ENCODE peak calls at places on chromosomes 16 and 17, in ten cellular contexts. One of them, this sample, is unnamed.

GRCh38 chr16:72990003-72990521 is 57.9 kb downstream of the ZFHX3 start:
- DNase-seq in prostate gland: peak; percentile 97
- DNase-seq in kidney epithelial cell: no peak
- DNase-seq in CD8-positive, alpha-beta T cell: no peak
- DNase-seq in psoas muscle: peak; percentile 95
- DNase-seq in bronchial epithelial cell: no peak
- DNase-seq in spleen: no peak
- DNase-seq in breast epithelium: peak; percentile 80
- DNase-seq in cardiac muscle cell: peak; percentile 74
- DNase-seq in stomach: peak; percentile 61
- DNase-seq in this sample: peak; percentile 61

GRCh38 chr17:17523001-17523713 is 27.0 kb upstream of the RASD1 start:
- DNase-seq in prostate gland: no peak
- DNase-seq in kidney epithelial cell: no peak
- DNase-seq in CD8-positive, alpha-beta T cell: no peak
- DNase-seq in psoas muscle: peak; percentile 17
- DNase-seq in bronchial epithelial cell: no peak
- DNase-seq in spleen: no peak
- DNase-seq in breast epithelium: no peak
- DNase-seq in cardiac muscle cell: no peak
- DNase-seq in stomach: peak; percentile 89
- DNase-seq in this sample: no peak

GRCh38 chr16:1998360-1998835 is 8.6 kb downstream of the SYNGR3 start:
- DNase-seq in prostate gland: no peak
- DNase-seq in kidney epithelial cell: no peak
- DNase-seq in CD8-positive, alpha-beta T cell: no peak
- DNase-seq in psoas muscle: no peak
- DNase-seq in bronchial epithelial cell: no peak
- DNase-seq in spleen: no peak
- DNase-seq in breast epithelium: no peak
- DNase-seq in cardiac muscle cell: no peak
- DNase-seq in stomach: no peak
- DNase-seq in this sample: no peak

GRCh38 chr17:8740486-8740885 is 4.2 kb downstream of the CCDC42 start:
- DNase-seq in prostate gland: no peak
- DNase-seq in kidney epithelial cell: no peak
- DNase-seq in CD8-positive, alpha-beta T cell: peak; percentile 68
- DNase-seq in psoas muscle: no peak
- DNase-seq in bronchial epithelial cell: no peak
- DNase-seq in spleen: peak; percentile 86
- DNase-seq in breast epithelium: no peak
- DNase-seq in cardiac muscle cell: no peak
- DNase-seq in stomach: no peak
- DNase-seq in this sample: no peak

GRCh38 chr16:85330694-85331188 is 218.5 kb upstream of the CIBAR2 start:
- DNase-seq in prostate gland: peak; percentile 23
- DNase-seq in kidney epithelial cell: peak; percentile 61
- DNase-seq in CD8-positive, alpha-beta T cell: peak; percentile 23
- DNase-seq in psoas muscle: peak; percentile 45
- DNase-seq in bronchial epithelial cell: peak; percentile 65
- DNase-seq in spleen: no peak
- DNase-seq in breast epithelium: no peak
- DNase-seq in cardiac muscle cell: peak; percentile 91
- DNase-seq in stomach: no peak
- DNase-seq in this sample: peak; percentile 44

GRCh38 chr16:11755022-11755760 is 12.5 kb upstream of the TXNDC11 start:
- DNase-seq in prostate gland: no peak
- DNase-seq in kidney epithelial cell: no peak
- DNase-seq in CD8-positive, alpha-beta T cell: no peak
- DNase-seq in psoas muscle: no peak
- DNase-seq in bronchial epithelial cell: no peak
- DNase-seq in spleen: no peak
- DNase-seq in breast epithelium: no peak
- DNase-seq in cardiac muscle cell: no peak
- DNase-seq in stomach: no peak
- DNase-seq in this sample: no peak

GRCh38 chr17:66727634-66728570 is 107.0 kb upstream of the CACNG5 start:
- DNase-seq in prostate gland: peak; percentile 58
- DNase-seq in kidney epithelial cell: no peak
- DNase-seq in CD8-positive, alpha-beta T cell: no peak
- DNase-seq in psoas muscle: peak; percentile 72
- DNase-seq in bronchial epithelial cell: peak; percentile 54
- DNase-seq in spleen: peak; percentile 81
- DNase-seq in breast epithelium: peak; percentile 41
- DNase-seq in cardiac muscle cell: peak; percentile 69
- DNase-seq in stomach: peak; percentile 52
- DNase-seq in this sample: no peak

GRCh38 chr17:80095844-80096475 is 5.4 kb upstream of the GAA start:
- DNase-seq in prostate gland: no peak
- DNase-seq in kidney epithelial cell: no peak
- DNase-seq in CD8-positive, alpha-beta T cell: no peak
- DNase-seq in psoas muscle: peak; percentile 29
- DNase-seq in bronchial epithelial cell: no peak
- DNase-seq in spleen: peak; percentile 74
- DNase-seq in breast epithelium: no peak
- DNase-seq in cardiac muscle cell: no peak
- DNase-seq in stomach: no peak
- DNase-seq in this sample: no peak

GRCh38 chr17:74197801-74198200 is 5.7 kb upstream of the RPL38 start:
- DNase-seq in prostate gland: no peak
- DNase-seq in kidney epithelial cell: no peak
- DNase-seq in CD8-positive, alpha-beta T cell: no peak
- DNase-seq in psoas muscle: no peak
- DNase-seq in bronchial epithelial cell: no peak
- DNase-seq in spleen: no peak
- DNase-seq in breast epithelium: no peak
- DNase-seq in cardiac muscle cell: no peak
- DNase-seq in stomach: no peak
- DNase-seq in this sample: no peak

GRCh38 chr17:74198694-74199093 is 4.8 kb upstream of the RPL38 start:
- DNase-seq in prostate gland: no peak
- DNase-seq in kidney epithelial cell: no peak
- DNase-seq in CD8-positive, alpha-beta T cell: no peak
- DNase-seq in psoas muscle: no peak
- DNase-seq in bronchial epithelial cell: no peak
- DNase-seq in spleen: no peak
- DNase-seq in breast epithelium: no peak
- DNase-seq in cardiac muscle cell: no peak
- DNase-seq in stomach: no peak
- DNase-seq in this sample: no peak

GRCh38 chr17:74201250-74201649 is 2.2 kb upstream of the RPL38 start:
- DNase-seq in prostate gland: no peak
- DNase-seq in kidney epithelial cell: no peak
- DNase-seq in CD8-positive, alpha-beta T cell: no peak
- DNase-seq in psoas muscle: no peak
- DNase-seq in bronchial epithelial cell: peak; percentile 33
- DNase-seq in spleen: no peak
- DNase-seq in breast epithelium: no peak
- DNase-seq in cardiac muscle cell: peak; percentile 70
- DNase-seq in stomach: no peak
- DNase-seq in this sample: no peak

GRCh38 chr17:74200112-74200511 is 3.4 kb upstream of the RPL38 start:
- DNase-seq in prostate gland: no peak
- DNase-seq in kidney epithelial cell: no peak
- DNase-seq in CD8-positive, alpha-beta T cell: no peak
- DNase-seq in psoas muscle: no peak
- DNase-seq in bronchial epithelial cell: no peak
- DNase-seq in spleen: no peak
- DNase-seq in breast epithelium: no peak
- DNase-seq in cardiac muscle cell: no peak
- DNase-seq in stomach: no peak
- DNase-seq in this sample: no peak

DNA sequence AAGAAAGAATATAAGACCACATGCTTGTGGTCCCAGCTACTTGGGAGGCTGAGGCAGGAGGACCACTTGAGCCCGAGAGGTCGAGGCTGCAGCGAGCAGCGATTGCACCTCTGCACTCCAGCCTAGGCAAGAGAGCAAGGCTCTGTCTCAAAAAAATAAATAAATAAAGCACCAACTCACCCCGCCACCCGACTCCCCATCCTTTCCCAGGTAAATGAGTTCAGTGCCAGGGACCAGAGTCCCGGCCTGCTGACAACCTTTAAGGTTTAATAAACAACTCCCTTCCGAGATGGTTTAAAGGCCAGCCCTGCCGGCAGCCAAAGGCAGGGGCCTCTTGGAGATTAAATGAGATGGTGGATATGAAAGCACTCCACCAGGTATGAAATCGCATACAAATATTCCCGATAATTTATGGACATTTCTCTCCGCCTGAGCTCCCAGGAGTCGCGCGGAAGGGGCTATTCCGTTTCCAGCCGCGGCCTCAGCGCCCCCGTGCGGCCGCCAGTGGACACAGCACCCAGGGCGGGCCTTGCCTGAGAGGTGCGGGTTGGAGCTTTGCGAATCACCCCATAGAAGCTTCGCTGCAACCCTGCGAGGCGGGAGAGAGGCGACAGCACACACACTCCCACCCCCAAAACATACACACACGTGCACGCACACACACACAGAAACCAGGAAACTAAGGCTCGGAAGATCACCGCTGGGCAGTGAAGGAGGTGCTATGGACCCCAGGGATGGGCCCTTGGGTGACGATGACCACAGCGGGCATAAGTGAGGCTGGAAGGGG is 4.0 kb upstream of the RPL38 start:
- DNase-seq in prostate gland: no peak
- DNase-seq in kidney epithelial cell: no peak
- DNase-seq in CD8-positive, alpha-beta T cell: peak; percentile 65
- DNase-seq in psoas muscle: peak; percentile 76
- DNase-seq in bronchial epithelial cell: peak; percentile 30
- DNase-seq in spleen: peak; percentile 92
- DNase-seq in breast epithelium: no peak
- DNase-seq in cardiac muscle cell: peak; percentile 68
- DNase-seq in stomach: peak; percentile 77
- DNase-seq in this sample: no peak
- H3K27me3 ChIP-seq in prostate gland: no peaks in the 10 kb centered on the region
- H3K27me3 ChIP-seq in kidney epithelial cell: peaks cover 51% of the 10 kb centered on the region
- H3K27me3 ChIP-seq in CD8-positive, alpha-beta T cell: no peaks in the 10 kb centered on the region
- H3K27me3 ChIP-seq in psoas muscle: peaks cover 10% of the 10 kb centered on the region
- H3K27me3 ChIP-seq in bronchial epithelial cell: peaks cover 8% of the 10 kb centered on the region
- H3K27me3 ChIP-seq in spleen: peaks cover 35% of the 10 kb centered on the region
- H3K27me3 ChIP-seq in breast epithelium: peaks cover 42% of the 10 kb centered on the region
- H3K27me3 ChIP-seq in cardiac muscle cell: no peaks in the 10 kb centered on the region
- H3K27me3 ChIP-seq in stomach: peaks cover 75% of the 10 kb centered on the region
- H3K27me3 ChIP-seq in this sample: peaks cover 22% of the 10 kb centered on the region

GRCh38 chr17:41793749-41794602 is 7.5 kb upstream of the JUP start:
- DNase-seq in prostate gland: no peak
- DNase-seq in kidney epithelial cell: no peak
- DNase-seq in CD8-positive, alpha-beta T cell: no peak
- DNase-seq in psoas muscle: no peak
- DNase-seq in bronchial epithelial cell: no peak
- DNase-seq in spleen: no peak
- DNase-seq in breast epithelium: no peak
- DNase-seq in cardiac muscle cell: peak; percentile 67
- DNase-seq in stomach: no peak
- DNase-seq in this sample: no peak

GRCh38 chr17:41797377-41797776 is 10.9 kb upstream of the JUP start:
- DNase-seq in prostate gland: no peak
- DNase-seq in kidney epithelial cell: no peak
- DNase-seq in CD8-positive, alpha-beta T cell: no peak
- DNase-seq in psoas muscle: no peak
- DNase-seq in bronchial epithelial cell: no peak
- DNase-seq in spleen: no peak
- DNase-seq in breast epithelium: no peak
- DNase-seq in cardiac muscle cell: no peak
- DNase-seq in stomach: no peak
- DNase-seq in this sample: no peak

GRCh38 chr17:41794603-41794975 is 8.1 kb upstream of the JUP start:
- DNase-seq in prostate gland: no peak
- DNase-seq in kidney epithelial cell: no peak
- DNase-seq in CD8-positive, alpha-beta T cell: no peak
- DNase-seq in psoas muscle: no peak
- DNase-seq in bronchial epithelial cell: no peak
- DNase-seq in spleen: no peak
- DNase-seq in breast epithelium: no peak
- DNase-seq in cardiac muscle cell: no peak
- DNase-seq in stomach: no peak
- DNase-seq in this sample: no peak

GRCh38 chr17:41796066-41796895 is 9.8 kb upstream of the JUP start:
- DNase-seq in prostate gland: no peak
- DNase-seq in kidney epithelial cell: no peak
- DNase-seq in CD8-positive, alpha-beta T cell: no peak
- DNase-seq in psoas muscle: no peak
- DNase-seq in bronchial epithelial cell: no peak
- DNase-seq in spleen: no peak
- DNase-seq in breast epithelium: no peak
- DNase-seq in cardiac muscle cell: no peak
- DNase-seq in stomach: no peak
- DNase-seq in this sample: no peak

GRCh38 chr17:41792835-41793748 is 6.6 kb upstream of the JUP start:
- DNase-seq in prostate gland: peak; percentile 61
- DNase-seq in kidney epithelial cell: no peak
- DNase-seq in CD8-positive, alpha-beta T cell: no peak
- DNase-seq in psoas muscle: no peak
- DNase-seq in bronchial epithelial cell: peak; percentile 90
- DNase-seq in spleen: no peak
- DNase-seq in breast epithelium: peak; percentile 87
- DNase-seq in cardiac muscle cell: peak; percentile 92
- DNase-seq in stomach: peak; percentile 83
- DNase-seq in this sample: no peak
- H3K4me3 ChIP-seq in prostate gland: no peak overlapping the region
- H3K4me3 ChIP-seq in kidney epithelial cell: no peak overlapping the region
- H3K4me3 ChIP-seq in CD8-positive, alpha-beta T cell: no peak overlapping the region
- H3K4me3 ChIP-seq in psoas muscle: no peak overlapping the region
- H3K4me3 ChIP-seq in bronchial epithelial cell: peak overlapping the region; percentile 24
- H3K4me3 ChIP-seq in spleen: no peak overlapping the region
- H3K4me3 ChIP-seq in breast epithelium: no peak overlapping the region
- H3K4me3 ChIP-seq in cardiac muscle cell: peak overlapping the region; percentile 20
- H3K4me3 ChIP-seq in stomach: no peak overlapping the region
- H3K4me3 ChIP-seq in this sample: no peak overlapping the region

GRCh38 chr16:89117239-89117974 is 23.8 kb downstream of the ACSF3 start:
- DNase-seq in prostate gland: no peak
- DNase-seq in kidney epithelial cell: no peak
- DNase-seq in CD8-positive, alpha-beta T cell: no peak
- DNase-seq in psoas muscle: no peak
- DNase-seq in bronchial epithelial cell: no peak
- DNase-seq in spleen: peak; percentile 60
- DNase-seq in breast epithelium: no peak
- DNase-seq in cardiac muscle cell: no peak
- DNase-seq in stomach: no peak
- DNase-seq in this sample: no peak
- H3K27me3 ChIP-seq in prostate gland: no peaks in the 10 kb centered on the region
- H3K27me3 ChIP-seq in kidney epithelial cell: no peaks in the 10 kb centered on the region
- H3K27me3 ChIP-seq in CD8-positive, alpha-beta T cell: no peaks in the 10 kb centered on the region
- H3K27me3 ChIP-seq in psoas muscle: no peaks in the 10 kb centered on the region
- H3K27me3 ChIP-seq in bronchial epithelial cell: no peaks in the 10 kb centered on the region
- H3K27me3 ChIP-seq in spleen: no peaks in the 10 kb centered on the region
- H3K27me3 ChIP-seq in breast epithelium: no peaks in the 10 kb centered on the region
- H3K27me3 ChIP-seq in cardiac muscle cell: no peaks in the 10 kb centered on the region
- H3K27me3 ChIP-seq in stomach: no peaks in the 10 kb centered on the region
- H3K27me3 ChIP-seq in this sample: no peaks in the 10 kb centered on the region

DNA sequence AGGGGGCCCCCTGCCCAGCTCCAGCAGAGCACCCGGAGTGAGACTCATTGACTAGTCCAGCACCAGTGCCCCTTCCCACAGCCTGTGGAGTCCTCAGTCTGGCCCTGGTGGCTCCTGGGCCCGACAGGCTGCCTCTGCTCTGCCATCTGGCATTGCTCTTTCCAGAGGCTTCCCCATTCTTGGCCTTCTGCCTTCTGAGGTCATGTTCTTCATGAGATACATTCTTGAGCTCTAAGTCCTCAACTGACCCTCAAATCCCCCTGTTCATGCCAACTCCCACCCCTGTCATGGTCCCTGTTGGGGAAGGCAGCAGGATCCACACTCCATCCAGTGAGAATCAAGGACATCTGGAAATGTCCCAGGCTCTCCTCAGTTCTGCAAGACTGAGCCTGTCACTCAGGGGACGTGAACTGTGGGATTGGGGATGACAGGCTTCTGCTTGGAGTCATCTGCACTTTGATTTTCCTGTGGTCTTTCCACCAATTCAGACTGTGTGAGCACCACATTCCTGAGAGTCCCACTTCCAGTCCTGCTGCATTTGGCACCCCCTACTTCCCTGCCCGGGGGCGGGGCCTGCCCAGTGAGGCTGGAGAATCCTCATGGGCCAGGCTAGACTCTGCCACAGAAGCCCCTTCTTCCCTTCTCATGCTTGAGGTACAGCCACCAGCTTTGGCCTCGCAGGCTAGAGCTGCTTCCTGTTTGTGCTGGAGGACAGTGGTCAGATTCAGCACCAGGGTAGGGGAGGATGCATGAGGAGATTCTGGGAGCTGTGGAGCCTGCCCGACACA is 2.7 kb downstream of the TRPV2 start:
- DNase-seq in prostate gland: no peak
- DNase-seq in kidney epithelial cell: no peak
- DNase-seq in CD8-positive, alpha-beta T cell: no peak
- DNase-seq in psoas muscle: peak; percentile 45
- DNase-seq in bronchial epithelial cell: no peak
- DNase-seq in spleen: peak; percentile 71
- DNase-seq in breast epithelium: no peak
- DNase-seq in cardiac muscle cell: peak; percentile 50
- DNase-seq in stomach: no peak
- DNase-seq in this sample: no peak
- H3K4me3 ChIP-seq in prostate gland: no peak overlapping the region
- H3K4me3 ChIP-seq in kidney epithelial cell: no peak overlapping the region
- H3K4me3 ChIP-seq in CD8-positive, alpha-beta T cell: no peak overlapping the region
- H3K4me3 ChIP-seq in psoas muscle: no peak overlapping the region
- H3K4me3 ChIP-seq in bronchial epithelial cell: no peak overlapping the region
- H3K4me3 ChIP-seq in spleen: no peak overlapping the region
- H3K4me3 ChIP-seq in breast epithelium: no peak overlapping the region
- H3K4me3 ChIP-seq in cardiac muscle cell: no peak overlapping the region
- H3K4me3 ChIP-seq in stomach: no peak overlapping the region
- H3K4me3 ChIP-seq in this sample: no peak overlapping the region

This sample was measured in BJ.